ENCODE peak calls at places on chromosome 20, in five cellular contexts. V is adrenal gland, W is esophagus squamous epithelium, I is heart right ventricle, J is heart left ventricle. K is an unnamed sample.
A peak's percentile ranks its signal among the peaks of the same experiment; 100 is the strongest.

GRCh38 chr20:17449039-17449438 is 82.1 kb downstream of the BFSP1 start:
- DNase-seq in V (no peak), I (no peak), J (no peak), W (no peak), K (no peak)

GRCh38 chr20:51457281-51457932 is 85.1 kb downstream of the NFATC2 start:
- DNase-seq in I (peak; percentile 44), J (peak; percentile 70), W (no peak), V (peak; percentile 82), K (no peak)

GRCh38 chr20:15618912-15619311 is 954.3 kb downstream of the KIF16B start:
- DNase-seq in J (no peak), I (no peak), V (no peak), W (no peak), K (no peak)

GRCh38 chr20:58070664-58071499 is 157.6 kb downstream of the ANKRD60 start:
- DNase-seq in J (no peak), V (no peak), I (no peak), W (no peak), K (no peak)

GRCh38 chr20:38962898-38963484 is 847 bp downstream of the DHX35 start:
- DNase-seq in W (no peak), J (no peak), V (no peak), I (no peak), K (no peak)

GRCh38 chr20:62617711-62618483 is 24.4 kb upstream of the SLCO4A1 start:
- DNase-seq in V (peak; percentile 62), J (peak; percentile 78), W (no peak), I (peak; percentile 51), K (no peak)

GRCh38 chr20:37265152-37265551 is 3.5 kb upstream of the GHRH start:
- DNase-seq in V (no peak), I (no peak), J (no peak), W (no peak), K (no peak)

GRCh38 chr20:53080412-53080962 is 108.3 kb downstream of the TSHZ2 start:
- DNase-seq in W (no peak), J (no peak), I (no peak), V (no peak), K (no peak)

GRCh38 chr20:53940883-53941546 is 129.4 kb downstream of the BCAS1 start:
- DNase-seq in V (peak; percentile 25), J (no peak), W (no peak), I (peak; percentile 48), K (no peak)

GRCh38 chr20:34180460-34181108 is 60.6 kb upstream of the ASIP start:
- DNase-seq in W (no peak), J (no peak), V (no peak), I (no peak), K (no peak)

GRCh38 chr20:24729896-24730605 is 219.0 kb upstream of the CST7 start:
- DNase-seq in W (no peak), J (no peak), V (no peak), I (no peak), K (no peak)

GRCh38 chr20:37383229-37383989 is 37.5 kb downstream of the SRC start:
- DNase-seq in W (no peak), I (no peak), J (no peak), V (peak; percentile 96), K (peak; percentile 50)

GRCh38 chr20:37596168-37596567 is 68.5 kb upstream of the BLCAP start:
- DNase-seq in W (no peak), J (no peak), V (no peak), I (no peak), K (no peak)

GRCh38 chr20:52082612-52083011 is 109.0 kb downstream of the ZFP64 start:
- DNase-seq in W (no peak), V (no peak), I (no peak), J (no peak), K (no peak)

GRCh38 chr20:9927224-9927623 is 88.3 kb upstream of the PAK5 start:
- DNase-seq in J (no peak), I (no peak), V (no peak), W (no peak), K (no peak)

GRCh38 chr20:25016471-25016870 is 23.9 kb upstream of the APMAP start:
- DNase-seq in J (peak; percentile 8), W (no peak), I (no peak), V (no peak), K (no peak)

GRCh38 chr20:8853805-8854338 is 215.0 kb upstream of the PLCB4 start:
- DNase-seq in J (no peak), W (no peak), V (peak; percentile 9), I (peak; percentile 48), K (no peak)

GRCh38 chr20:6886065-6886729 is 118.7 kb downstream of the BMP2 start:
- DNase-seq in W (no peak), J (no peak), V (no peak), I (no peak), K (no peak)

GRCh38 chr20:19750907-19751636 is 7.0 kb upstream of the RIN2 start:
- DNase-seq in J (no peak), V (no peak), I (no peak), W (no peak), K (no peak)

GRCh38 chr20:57509665-57510237 is 15.2 kb downstream of the CTCFL start:
- DNase-seq in J (no peak), I (no peak), V (no peak), W (no peak), K (no peak)

GRCh38 chr20:62651285-62652021 is 9.2 kb downstream of the SLCO4A1 start:
- DNase-seq in I (peak; percentile 43), V (peak; percentile 76), W (peak; percentile 36), J (peak; percentile 57), K (no peak)

GRCh38 chr20:63217706-63218105 is 1.8 kb upstream of the YTHDF1 start:
- DNase-seq in W (no peak), J (no peak), V (no peak), I (no peak), K (no peak)

GRCh38 chr20:9886227-9886626 is 47.4 kb upstream of the PAK5 start:
- DNase-seq in I (no peak), W (no peak), V (no peak), J (no peak), K (no peak)

GRCh38 chr20:59148713-59149493 is 14.7 kb upstream of the ZNF831 start:
- DNase-seq in J (no peak), V (no peak), I (no peak), W (no peak), K (no peak)

GRCh38 chr20:59146801-59147118 is 16.9 kb upstream of the ZNF831 start:
- DNase-seq in J (no peak), I (no peak), W (no peak), V (no peak), K (no peak)

GRCh38 chr20:59145247-59145925 is 18.2 kb upstream of the ZNF831 start:
- DNase-seq in W (no peak), V (no peak), J (no peak), I (no peak), K (no peak)

GRCh38 chr20:59145926-59146800 is 17.5 kb upstream of the ZNF831 start:
- DNase-seq in V (no peak), J (no peak), W (no peak), I (peak; percentile 28), K (no peak)

GRCh38 chr20:59147197-59147596 is 16.4 kb upstream of the ZNF831 start:
- DNase-seq in W (no peak), J (peak; percentile 51), V (no peak), I (peak; percentile 63), K (no peak)
- H3K4me3 ChIP-seq in W (no peak overlapping the region), J (peak overlapping the region; percentile 36), V (no peak overlapping the region), I (no peak overlapping the region), K (peak overlapping the region; percentile 28)

DNA sequence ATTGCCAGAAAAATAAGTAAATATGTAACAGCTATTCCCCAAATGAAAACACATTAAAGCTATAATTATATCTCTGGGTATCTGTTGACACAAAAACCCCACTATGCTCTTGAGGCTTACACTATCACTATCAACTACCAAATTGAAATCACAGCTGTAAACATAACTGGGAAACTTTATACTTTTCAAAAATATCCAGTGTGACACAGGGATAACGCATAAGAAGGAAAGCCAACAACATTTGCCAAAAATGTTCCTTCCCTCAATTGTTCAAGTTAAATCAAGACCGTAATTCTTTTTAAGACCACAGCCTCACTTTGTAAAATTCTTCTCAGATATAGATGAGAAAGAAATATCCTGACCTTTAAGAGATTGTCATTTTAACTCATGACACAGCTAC is 3.1 kb downstream of the ZHX3 start:
- DNase-seq in J (no peak), V (no peak), I (no peak), W (no peak), K (no peak)
- H3K27ac ChIP-seq in J (peak overlapping the region; percentile 90), V (peak overlapping the region; percentile 85), I (peak overlapping the region; percentile 93), W (no peak overlapping the region), K (peak overlapping the region; percentile 86)

DNA sequence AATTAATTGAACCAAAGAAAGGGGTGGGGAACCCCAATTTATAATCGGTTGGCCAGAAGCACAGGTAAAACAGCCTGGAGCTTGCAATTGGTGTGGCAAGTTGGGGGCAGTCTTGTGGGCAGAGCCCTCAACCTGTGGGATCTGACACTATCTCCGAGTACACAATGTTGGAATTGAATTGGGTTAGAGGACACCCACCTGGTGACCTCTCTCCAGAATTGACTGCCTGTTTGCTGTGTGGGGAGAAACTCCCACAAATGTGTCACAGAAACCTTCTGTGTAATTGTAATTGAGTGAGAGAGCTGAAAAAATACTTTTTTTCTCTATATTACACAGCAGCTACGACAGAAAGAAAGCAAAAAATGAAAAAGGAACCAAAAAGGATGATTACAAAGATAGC is 53.0 kb upstream of the FAM83C start:
- DNase-seq in I (no peak), J (no peak), W (no peak), V (no peak), K (no peak)
- H3K36me3 ChIP-seq in I (peaks cover 84% of the 10 kb centered on the region), J (peaks cover 48% of the 10 kb centered on the region), W (peaks cover 79% of the 10 kb centered on the region), V (peaks cover 32% of the 10 kb centered on the region), K (peaks cover 20% of the 10 kb centered on the region)

GRCh38 chr20:44970243-44970757 is 4.0 kb downstream of the STK4 start:
- DNase-seq in J (no peak), W (no peak), I (no peak), V (no peak), K (no peak)
- H3K4me3 ChIP-seq in J (peak overlapping the region; percentile 10), W (no peak overlapping the region), I (no peak overlapping the region), V (no peak overlapping the region), K (no peak overlapping the region)